ENCODE peak calls at places on chromosomes 16 and 17, in eight cellular contexts. One of them, this sample, is unnamed.
A peak's percentile ranks its signal among the peaks of the same experiment; 100 is the strongest.

GRCh38 chr17:73634629-73635028 is 9.6 kb downstream of the SDK2 start:
- DNase-seq in NCI-H2081: no peak
- DNase-seq in CD4-positive, CD25-positive, alpha-beta regulatory T cell: no peak
- DNase-seq in T47D: no peak
- DNase-seq in AG04450: no peak
- DNase-seq in activated T-helper 1 cell treated with anti-CD3 and anti-CD28 coated beads, Interleukin-2, amount 50 U/mL, for 16 hours: no peak
- DNase-seq in fibroblast of the conjunctiva: no peak
- DNase-seq in COR-L47: peak; percentile 76
- DNase-seq in this sample: no peak

GRCh38 chr17:21013983-21014382 is 28.8 kb downstream of the USP22 start:
- DNase-seq in AG04450: no peak
- DNase-seq in CD4-positive, CD25-positive, alpha-beta regulatory T cell: no peak
- DNase-seq in NCI-H2081: no peak
- DNase-seq in COR-L47: no peak
- DNase-seq in fibroblast of the conjunctiva: no peak
- DNase-seq in T47D: no peak
- DNase-seq in activated T-helper 1 cell treated with anti-CD3 and anti-CD28 coated beads, Interleukin-2, amount 50 U/mL, for 16 hours: no peak
- DNase-seq in this sample: no peak

GRCh38 chr16:67243481-67243880 is 3.8 kb downstream of the FHOD1 start:
- DNase-seq in COR-L47: no peak
- DNase-seq in NCI-H2081: no peak
- DNase-seq in activated T-helper 1 cell treated with anti-CD3 and anti-CD28 coated beads, Interleukin-2, amount 50 U/mL, for 16 hours: no peak
- DNase-seq in CD4-positive, CD25-positive, alpha-beta regulatory T cell: no peak
- DNase-seq in T47D: no peak
- DNase-seq in fibroblast of the conjunctiva: no peak
- DNase-seq in AG04450: no peak
- DNase-seq in this sample: no peak

GRCh38 chr17:72117748-72118587 is 2.9 kb upstream of the SOX9 start:
- DNase-seq in NCI-H2081: no peak
- DNase-seq in T47D: no peak
- DNase-seq in AG04450: no peak
- DNase-seq in CD4-positive, CD25-positive, alpha-beta regulatory T cell: no peak
- DNase-seq in COR-L47: no peak
- DNase-seq in fibroblast of the conjunctiva: no peak
- DNase-seq in activated T-helper 1 cell treated with anti-CD3 and anti-CD28 coated beads, Interleukin-2, amount 50 U/mL, for 16 hours: no peak
- DNase-seq in this sample: no peak

GRCh38 chr17:34579017-34579946 is at the start of gene TMEM132E:
- DNase-seq in AG04450: no peak
- DNase-seq in fibroblast of the conjunctiva: no peak
- DNase-seq in T47D: peak; percentile 94
- DNase-seq in NCI-H2081: no peak
- DNase-seq in CD4-positive, CD25-positive, alpha-beta regulatory T cell: peak; percentile 9
- DNase-seq in COR-L47: peak; percentile 44
- DNase-seq in activated T-helper 1 cell treated with anti-CD3 and anti-CD28 coated beads, Interleukin-2, amount 50 U/mL, for 16 hours: no peak
- DNase-seq in this sample: no peak

GRCh38 chr17:69551212-69552010 is 136.9 kb downstream of the MAP2K6 start:
- DNase-seq in fibroblast of the conjunctiva: no peak
- DNase-seq in activated T-helper 1 cell treated with anti-CD3 and anti-CD28 coated beads, Interleukin-2, amount 50 U/mL, for 16 hours: no peak
- DNase-seq in NCI-H2081: no peak
- DNase-seq in COR-L47: no peak
- DNase-seq in AG04450: no peak
- DNase-seq in CD4-positive, CD25-positive, alpha-beta regulatory T cell: no peak
- DNase-seq in T47D: no peak
- DNase-seq in this sample: no peak

GRCh38 chr16:75789237-75789636 is 62.9 kb upstream of the CPHXL start:
- DNase-seq in T47D: peak; percentile 64
- DNase-seq in fibroblast of the conjunctiva: peak; percentile 34
- DNase-seq in NCI-H2081: peak; percentile 25
- DNase-seq in COR-L47: peak; percentile 69
- DNase-seq in activated T-helper 1 cell treated with anti-CD3 and anti-CD28 coated beads, Interleukin-2, amount 50 U/mL, for 16 hours: no peak
- DNase-seq in CD4-positive, CD25-positive, alpha-beta regulatory T cell: peak; percentile 56
- DNase-seq in AG04450: peak; percentile 4
- DNase-seq in this sample: peak; percentile 11

GRCh38 chr16:23131841-23132576 is 17.2 kb downstream of the USP31 start:
- DNase-seq in fibroblast of the conjunctiva: peak; percentile 28
- DNase-seq in NCI-H2081: no peak
- DNase-seq in CD4-positive, CD25-positive, alpha-beta regulatory T cell: no peak
- DNase-seq in T47D: no peak
- DNase-seq in COR-L47: no peak
- DNase-seq in AG04450: no peak
- DNase-seq in activated T-helper 1 cell treated with anti-CD3 and anti-CD28 coated beads, Interleukin-2, amount 50 U/mL, for 16 hours: no peak
- DNase-seq in this sample: no peak

GRCh38 chr17:46190763-46191162 is 2.5 kb downstream of the KANSL1 start:
- DNase-seq in fibroblast of the conjunctiva: no peak
- DNase-seq in CD4-positive, CD25-positive, alpha-beta regulatory T cell: no peak
- DNase-seq in activated T-helper 1 cell treated with anti-CD3 and anti-CD28 coated beads, Interleukin-2, amount 50 U/mL, for 16 hours: no peak
- DNase-seq in NCI-H2081: no peak
- DNase-seq in AG04450: no peak
- DNase-seq in COR-L47: no peak
- DNase-seq in T47D: no peak
- DNase-seq in this sample: no peak

GRCh38 chr17:30391534-30391933 is 12.8 kb downstream of the CPD start:
- DNase-seq in fibroblast of the conjunctiva: no peak
- DNase-seq in activated T-helper 1 cell treated with anti-CD3 and anti-CD28 coated beads, Interleukin-2, amount 50 U/mL, for 16 hours: no peak
- DNase-seq in T47D: no peak
- DNase-seq in NCI-H2081: no peak
- DNase-seq in CD4-positive, CD25-positive, alpha-beta regulatory T cell: no peak
- DNase-seq in AG04450: no peak
- DNase-seq in COR-L47: no peak
- DNase-seq in this sample: no peak

GRCh38 chr17:36657763-36658490 is 56.5 kb downstream of the MRM1 start:
- DNase-seq in fibroblast of the conjunctiva: no peak
- DNase-seq in activated T-helper 1 cell treated with anti-CD3 and anti-CD28 coated beads, Interleukin-2, amount 50 U/mL, for 16 hours: no peak
- DNase-seq in NCI-H2081: no peak
- DNase-seq in AG04450: no peak
- DNase-seq in CD4-positive, CD25-positive, alpha-beta regulatory T cell: peak; percentile 16
- DNase-seq in T47D: no peak
- DNase-seq in COR-L47: no peak
- DNase-seq in this sample: no peak

GRCh38 chr17:13510062-13510461 is 91.7 kb downstream of the HS3ST3A1 start:
- DNase-seq in T47D: no peak
- DNase-seq in AG04450: no peak
- DNase-seq in COR-L47: no peak
- DNase-seq in NCI-H2081: no peak
- DNase-seq in activated T-helper 1 cell treated with anti-CD3 and anti-CD28 coated beads, Interleukin-2, amount 50 U/mL, for 16 hours: no peak
- DNase-seq in CD4-positive, CD25-positive, alpha-beta regulatory T cell: no peak
- DNase-seq in fibroblast of the conjunctiva: no peak
- DNase-seq in this sample: no peak

GRCh38 chr17:63547083-63547523 is 3.2 kb upstream of the DCAF7 start:
- DNase-seq in AG04450: no peak
- DNase-seq in CD4-positive, CD25-positive, alpha-beta regulatory T cell: no peak
- DNase-seq in activated T-helper 1 cell treated with anti-CD3 and anti-CD28 coated beads, Interleukin-2, amount 50 U/mL, for 16 hours: no peak
- DNase-seq in fibroblast of the conjunctiva: no peak
- DNase-seq in COR-L47: no peak
- DNase-seq in NCI-H2081: no peak
- DNase-seq in T47D: no peak
- DNase-seq in this sample: no peak

GRCh38 chr17:64084086-64084939 is 45.6 kb downstream of the ERN1 start:
- DNase-seq in activated T-helper 1 cell treated with anti-CD3 and anti-CD28 coated beads, Interleukin-2, amount 50 U/mL, for 16 hours: no peak
- DNase-seq in fibroblast of the conjunctiva: no peak
- DNase-seq in COR-L47: no peak
- DNase-seq in T47D: no peak
- DNase-seq in CD4-positive, CD25-positive, alpha-beta regulatory T cell: no peak
- DNase-seq in AG04450: no peak
- DNase-seq in NCI-H2081: no peak
- DNase-seq in this sample: no peak

GRCh38 chr17:60586288-60586974 is 13.6 kb upstream of the PPM1D start:
- DNase-seq in activated T-helper 1 cell treated with anti-CD3 and anti-CD28 coated beads, Interleukin-2, amount 50 U/mL, for 16 hours: no peak
- DNase-seq in T47D: no peak
- DNase-seq in COR-L47: no peak
- DNase-seq in NCI-H2081: no peak
- DNase-seq in CD4-positive, CD25-positive, alpha-beta regulatory T cell: no peak
- DNase-seq in fibroblast of the conjunctiva: no peak
- DNase-seq in AG04450: no peak
- DNase-seq in this sample: no peak

GRCh38 chr16:75908718-75909117 is 182.4 kb upstream of the CPHXL start:
- DNase-seq in AG04450: no peak
- DNase-seq in NCI-H2081: no peak
- DNase-seq in CD4-positive, CD25-positive, alpha-beta regulatory T cell: no peak
- DNase-seq in T47D: no peak
- DNase-seq in fibroblast of the conjunctiva: no peak
- DNase-seq in activated T-helper 1 cell treated with anti-CD3 and anti-CD28 coated beads, Interleukin-2, amount 50 U/mL, for 16 hours: no peak
- DNase-seq in COR-L47: no peak
- DNase-seq in this sample: no peak

GRCh38 chr16:17345043-17345442 is 125.7 kb downstream of the XYLT1 start:
- DNase-seq in activated T-helper 1 cell treated with anti-CD3 and anti-CD28 coated beads, Interleukin-2, amount 50 U/mL, for 16 hours: no peak
- DNase-seq in COR-L47: no peak
- DNase-seq in NCI-H2081: no peak
- DNase-seq in CD4-positive, CD25-positive, alpha-beta regulatory T cell: peak; percentile 55
- DNase-seq in T47D: no peak
- DNase-seq in fibroblast of the conjunctiva: no peak
- DNase-seq in AG04450: peak; percentile 39
- DNase-seq in this sample: no peak

GRCh38 chr17:57132663-57133062 is 47.6 kb downstream of the AKAP1 start:
- DNase-seq in fibroblast of the conjunctiva: no peak
- DNase-seq in CD4-positive, CD25-positive, alpha-beta regulatory T cell: no peak
- DNase-seq in NCI-H2081: no peak
- DNase-seq in AG04450: no peak
- DNase-seq in T47D: no peak
- DNase-seq in COR-L47: no peak
- DNase-seq in activated T-helper 1 cell treated with anti-CD3 and anti-CD28 coated beads, Interleukin-2, amount 50 U/mL, for 16 hours: no peak
- DNase-seq in this sample: no peak

GRCh38 chr17:78669975-78670518 is 92.9 kb upstream of the DNAH17 start:
- DNase-seq in COR-L47: no peak
- DNase-seq in T47D: no peak
- DNase-seq in CD4-positive, CD25-positive, alpha-beta regulatory T cell: no peak
- DNase-seq in activated T-helper 1 cell treated with anti-CD3 and anti-CD28 coated beads, Interleukin-2, amount 50 U/mL, for 16 hours: no peak
- DNase-seq in NCI-H2081: no peak
- DNase-seq in fibroblast of the conjunctiva: no peak
- DNase-seq in AG04450: no peak
- DNase-seq in this sample: no peak

GRCh38 chr17:74565116-74565515 is 2.2 kb downstream of the CD300H start:
- DNase-seq in T47D: no peak
- DNase-seq in NCI-H2081: no peak
- DNase-seq in COR-L47: no peak
- DNase-seq in AG04450: no peak
- DNase-seq in CD4-positive, CD25-positive, alpha-beta regulatory T cell: no peak
- DNase-seq in fibroblast of the conjunctiva: no peak
- DNase-seq in activated T-helper 1 cell treated with anti-CD3 and anti-CD28 coated beads, Interleukin-2, amount 50 U/mL, for 16 hours: no peak
- DNase-seq in this sample: no peak

GRCh38 chr16:54927125-54928015 is 3.3 kb upstream of the IRX5 start:
- DNase-seq in fibroblast of the conjunctiva: no peak
- DNase-seq in CD4-positive, CD25-positive, alpha-beta regulatory T cell: no peak
- DNase-seq in T47D: no peak
- DNase-seq in AG04450: no peak
- DNase-seq in COR-L47: peak; percentile 27
- DNase-seq in NCI-H2081: no peak
- DNase-seq in activated T-helper 1 cell treated with anti-CD3 and anti-CD28 coated beads, Interleukin-2, amount 50 U/mL, for 16 hours: no peak
- DNase-seq in this sample: no peak

GRCh38 chr17:83148317-83149044 is 69.1 kb downstream of the METRNL start:
- DNase-seq in activated T-helper 1 cell treated with anti-CD3 and anti-CD28 coated beads, Interleukin-2, amount 50 U/mL, for 16 hours: no peak
- DNase-seq in COR-L47: no peak
- DNase-seq in fibroblast of the conjunctiva: no peak
- DNase-seq in T47D: no peak
- DNase-seq in CD4-positive, CD25-positive, alpha-beta regulatory T cell: no peak
- DNase-seq in NCI-H2081: no peak
- DNase-seq in AG04450: no peak
- DNase-seq in this sample: no peak

GRCh38 chr17:82905130-82905529 is 65.3 kb upstream of the ZNF750 start:
- DNase-seq in CD4-positive, CD25-positive, alpha-beta regulatory T cell: no peak
- DNase-seq in NCI-H2081: no peak
- DNase-seq in activated T-helper 1 cell treated with anti-CD3 and anti-CD28 coated beads, Interleukin-2, amount 50 U/mL, for 16 hours: no peak
- DNase-seq in COR-L47: no peak
- DNase-seq in T47D: no peak
- DNase-seq in AG04450: no peak
- DNase-seq in fibroblast of the conjunctiva: no peak
- DNase-seq in this sample: no peak

GRCh38 chr17:65154770-65155589 is 17.8 kb downstream of the RGS9 start:
- DNase-seq in activated T-helper 1 cell treated with anti-CD3 and anti-CD28 coated beads, Interleukin-2, amount 50 U/mL, for 16 hours: no peak
- DNase-seq in fibroblast of the conjunctiva: no peak
- DNase-seq in T47D: no peak
- DNase-seq in COR-L47: no peak
- DNase-seq in NCI-H2081: no peak
- DNase-seq in AG04450: peak; percentile 29
- DNase-seq in CD4-positive, CD25-positive, alpha-beta regulatory T cell: no peak
- DNase-seq in this sample: no peak

GRCh38 chr17:50219345-50219744 is 17.9 kb upstream of the COL1A1 start:
- DNase-seq in T47D: no peak
- DNase-seq in activated T-helper 1 cell treated with anti-CD3 and anti-CD28 coated beads, Interleukin-2, amount 50 U/mL, for 16 hours: no peak
- DNase-seq in NCI-H2081: no peak
- DNase-seq in COR-L47: no peak
- DNase-seq in AG04450: peak; percentile 56
- DNase-seq in fibroblast of the conjunctiva: no peak
- DNase-seq in CD4-positive, CD25-positive, alpha-beta regulatory T cell: no peak
- DNase-seq in this sample: no peak

GRCh38 chr17:19716108-19717030 is at the start of gene SLC47A2:
- DNase-seq in COR-L47: no peak
- DNase-seq in T47D: no peak
- DNase-seq in activated T-helper 1 cell treated with anti-CD3 and anti-CD28 coated beads, Interleukin-2, amount 50 U/mL, for 16 hours: no peak
- DNase-seq in CD4-positive, CD25-positive, alpha-beta regulatory T cell: no peak
- DNase-seq in AG04450: no peak
- DNase-seq in NCI-H2081: no peak
- DNase-seq in fibroblast of the conjunctiva: no peak
- DNase-seq in this sample: no peak

GRCh38 chr16:50369133-50369804 is 481 bp upstream of the BRD7 start:
- DNase-seq in AG04450: no peak
- DNase-seq in CD4-positive, CD25-positive, alpha-beta regulatory T cell: peak; percentile 28
- DNase-seq in fibroblast of the conjunctiva: no peak
- DNase-seq in activated T-helper 1 cell treated with anti-CD3 and anti-CD28 coated beads, Interleukin-2, amount 50 U/mL, for 16 hours: no peak
- DNase-seq in T47D: peak; percentile 63
- DNase-seq in NCI-H2081: no peak
- DNase-seq in COR-L47: no peak
- DNase-seq in this sample: no peak